ENCODE peak calls at places on chromosomes 1 and 21, in five cellular contexts. K, U, W, X and I are unnamed samples.

GRCh38 chr1:30830537-30830936 is 73.0 kb upstream of the LAPTM5 start:
- DNase-seq in K (no peak), U (no peak), W (no peak), X (no peak), I (no peak)

GRCh38 chr1:229130028-229130668 is 140.8 kb upstream of the RAB4A start:
- DNase-seq in K (no peak), U (no peak), W (no peak), X (no peak), I (no peak)

GRCh38 chr1:201375169-201375568 is 2.3 kb downstream of the TNNT2 start:
- DNase-seq in K (no peak), U (no peak), W (peak), X (no peak), I (no peak)

GRCh38 chr21:30881480-30881879 is at the start of gene KRTAP11-1:
- DNase-seq in K (no peak), U (no peak), W (no peak), X (no peak), I (no peak)

GRCh38 chr1:55143686-55144085 is 71.5 kb downstream of the USP24 start:
- DNase-seq in K (no peak), U (no peak), W (peak), X (no peak), I (no peak)

GRCh38 chr1:185293967-185294542 is 23.0 kb downstream of the IVNS1ABP start:
- DNase-seq in K (no peak), U (no peak), W (no peak), X (no peak), I (no peak)

GRCh38 chr1:91684599-91685196 is 184.0 kb downstream of the CDC7 start:
- DNase-seq in K (peak), U (no peak), W (no peak), X (no peak), I (peak)

GRCh38 chr1:7684132-7684531 is 87.0 kb upstream of the VAMP3 start:
- DNase-seq in K (no peak), U (no peak), W (no peak), X (no peak), I (no peak)

GRCh38 chr1:225343618-225344017 is 84.2 kb downstream of the LBR start:
- DNase-seq in K (peak), U (no peak), W (no peak), X (no peak), I (peak)

GRCh38 chr1:77831976-77832695 is 52.7 kb downstream of the MIGA1 start:
- DNase-seq in K (peak), U (no peak), W (no peak), X (no peak), I (peak)

GRCh38 chr1:243354511-243355153 is 98.8 kb downstream of the SDCCAG8 start:
- DNase-seq in K (peak), U (no peak), W (no peak), X (no peak), I (peak)

GRCh38 chr1:245718123-245718522 is 563.3 kb downstream of the KIF26B start:
- DNase-seq in K (no peak), U (no peak), W (no peak), X (no peak), I (no peak)

GRCh38 chr21:36743446-36743845 is 44.5 kb downstream of the SIM2 start:
- DNase-seq in K (no peak), U (no peak), W (no peak), X (no peak), I (no peak)

GRCh38 chr21:34274001-34274400 is 89.8 kb upstream of the KCNE2 start:
- DNase-seq in K (peak), U (no peak), W (no peak), X (no peak), I (peak)

GRCh38 chr21:36092676-36093075 is 22.9 kb downstream of the CBR1 start:
- DNase-seq in K (no peak), U (no peak), W (no peak), X (no peak), I (no peak)

GRCh38 chr1:161727343-161727924 is 6.1 kb downstream of the FCRLB start:
- DNase-seq in K (peak), U (no peak), W (no peak), X (peak), I (peak)

GRCh38 chr1:3676581-3677410 is 24.5 kb downstream of the TP73 start:
- DNase-seq in K (no peak), U (peak), W (no peak), X (no peak), I (no peak)

GRCh38 chr1:14915356-14916054 is 238.0 kb upstream of the TMEM51 start:
- DNase-seq in K (no peak), U (no peak), W (peak), X (no peak), I (peak)

GRCh38 chr1:15056515-15057285 is 96.8 kb upstream of the TMEM51 start:
- DNase-seq in K (peak), U (no peak), W (no peak), X (peak), I (peak)

GRCh38 chr1:119871881-119872280 is 24.4 kb downstream of the ADAM30 start:
- DNase-seq in K (peak), U (no peak), W (no peak), X (no peak), I (no peak)

GRCh38 chr1:19209439-19209989 is 552 bp downstream of the UBR4 start:
- DNase-seq in K (peak), U (peak), W (peak), X (no peak), I (peak)

GRCh38 chr1:55699151-55699695 is 484.1 kb upstream of the USP24 start:
- DNase-seq in K (no peak), U (no peak), W (no peak), X (no peak), I (no peak)

GRCh38 chr1:95957748-95958147 is 723.7 kb downstream of the RWDD3 start:
- DNase-seq in K (peak), U (no peak), W (no peak), X (no peak), I (peak)

GRCh38 chr1:95953668-95954067 is 719.7 kb downstream of the RWDD3 start:
- DNase-seq in K (no peak), U (no peak), W (no peak), X (no peak), I (no peak)

GRCh38 chr1:95956215-95956614 is 722.2 kb downstream of the RWDD3 start:
- DNase-seq in K (no peak), U (no peak), W (no peak), X (no peak), I (no peak)

GRCh38 chr1:95951291-95951690 is 717.3 kb downstream of the RWDD3 start:
- DNase-seq in K (no peak), U (no peak), W (no peak), X (no peak), I (no peak)

DNA sequence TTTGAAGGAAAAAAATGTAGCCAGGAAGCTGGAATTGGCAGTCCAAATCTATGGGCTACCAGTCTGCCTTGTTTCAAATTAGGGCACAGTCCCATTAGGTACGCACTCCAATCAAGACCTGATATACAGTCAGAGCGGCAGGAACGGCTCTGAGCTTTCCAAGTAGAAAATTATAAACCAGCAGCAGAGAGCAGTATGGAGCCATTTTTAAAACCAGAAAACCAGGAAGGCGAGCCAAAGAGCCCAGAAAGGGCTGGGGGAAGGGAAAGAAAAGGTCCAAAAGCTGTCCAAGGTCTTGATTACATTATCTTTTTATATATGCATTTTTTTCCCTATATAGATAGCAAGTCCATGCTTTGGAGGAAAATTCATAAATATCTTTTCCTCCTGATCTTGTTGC is 719.0 kb downstream of the RWDD3 start:
- DNase-seq in K (peak), U (no peak), W (peak), X (no peak), I (peak)
- TF ChIP-seq CTCF in K (peak), U (no peak), W (peak), X (no peak), I (no peak)

DNA sequence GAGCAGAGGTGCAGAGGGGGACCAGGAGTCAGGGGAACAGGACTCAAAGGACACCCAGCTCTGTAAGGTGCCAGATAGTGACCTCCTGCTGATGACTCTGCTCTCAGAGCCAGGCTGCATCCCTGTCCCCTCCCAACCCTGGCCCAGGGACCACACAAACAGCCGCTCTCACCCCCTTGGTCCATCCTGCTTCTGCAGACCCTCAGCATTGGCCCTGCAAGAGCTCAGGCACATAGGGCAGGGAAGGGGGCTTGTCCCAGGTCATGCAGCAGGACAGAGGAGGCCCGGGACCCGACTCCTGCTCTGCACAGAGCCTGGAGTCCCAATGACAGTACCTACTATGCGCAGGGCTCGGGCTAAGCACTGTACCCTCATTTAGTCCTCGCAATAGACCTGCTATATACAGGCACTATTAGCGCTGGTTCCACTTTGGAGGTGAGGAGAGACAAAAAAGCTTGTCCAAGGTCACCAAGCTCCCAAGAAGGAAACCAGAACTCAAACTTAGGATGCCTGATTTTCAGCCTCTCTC is 15.7 kb downstream of the EPHA2 start:
- DNase-seq in K (no peak), U (no peak), W (no peak), X (no peak), I (no peak)
- H3K4me3 ChIP-seq in K (no peak), U (no peak), W (no peak), X (no peak), I (no peak)

GRCh38 chr1:205787287-205787916 is 12.1 kb upstream of the RAB29 start:
- DNase-seq in K (no peak), U (no peak), W (no peak), X (no peak), I (peak)
- TF ChIP-seq CTCF in K (no peak), U (no peak), W (no peak), X (no peak), I (no peak)

GRCh38 chr1:204288061-204288588 is 71.6 kb downstream of the PLEKHA6 start:
- DNase-seq in K (no peak), U (no peak), W (no peak), X (no peak), I (peak)

GRCh38 chr1:204286323-204286714 is 72.5 kb upstream of the GOLT1A start:
- DNase-seq in K (no peak), U (no peak), W (no peak), X (no peak), I (no peak)

GRCh38 chr1:204285438-204286322 is 71.9 kb upstream of the GOLT1A start:
- DNase-seq in K (no peak), U (no peak), W (no peak), X (no peak), I (no peak)

GRCh38 chr1:204287466-204287881 is 72.3 kb downstream of the PLEKHA6 start:
- DNase-seq in K (no peak), U (no peak), W (peak), X (no peak), I (peak)

GRCh38 chr1:204286841-204287387 is 72.8 kb downstream of the PLEKHA6 start:
- DNase-seq in K (no peak), U (no peak), W (no peak), X (no peak), I (no peak)
- H3K4me3 ChIP-seq in K (no peak), U (no peak), W (no peak), X (no peak), I (no peak)

DNA sequence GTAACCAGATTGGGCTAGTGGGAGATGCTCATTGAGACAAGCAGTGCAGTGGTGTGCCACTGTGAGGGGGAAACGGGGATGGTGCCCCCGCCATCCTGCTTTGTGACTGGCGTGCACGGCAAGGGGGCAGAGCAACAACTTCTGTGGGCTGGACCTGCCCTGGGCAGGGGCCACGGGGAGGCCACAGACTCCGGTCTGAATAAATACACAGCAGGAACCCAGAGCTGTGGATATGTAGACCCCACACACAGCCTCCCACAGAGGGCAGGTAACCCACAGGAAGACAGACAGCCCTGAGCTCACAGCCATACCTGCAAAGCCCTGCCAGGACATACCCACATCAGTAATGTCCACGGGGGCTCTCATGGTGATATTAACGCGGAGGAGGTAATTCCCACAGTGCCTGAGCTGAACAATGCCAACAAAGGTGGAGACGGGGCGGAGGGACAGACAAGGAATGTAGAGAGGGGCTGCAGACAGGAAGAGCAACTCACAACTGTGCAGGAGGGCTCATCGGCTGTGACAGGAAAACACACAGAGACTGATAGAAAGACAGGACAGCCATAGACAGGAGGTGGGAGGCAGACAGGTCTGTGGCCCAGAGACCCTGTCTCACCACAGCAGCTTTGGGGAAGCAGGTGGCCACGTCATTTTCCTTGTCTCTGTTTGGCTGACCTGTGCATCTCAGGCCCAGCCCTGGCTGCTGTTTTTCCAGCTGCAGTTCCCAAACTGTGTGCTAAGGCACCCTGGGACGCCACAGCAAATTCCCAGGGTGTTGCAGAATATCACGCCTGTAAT is 4.9 kb upstream of the WNT3A start:
- DNase-seq in K (no peak), U (no peak), W (no peak), X (no peak), I (no peak)
- TF ChIP-seq CTCF in K (no peak), U (no peak), W (no peak), X (no peak), I (no peak)